ENCODE peak calls at places on chromosome 22, in six cellular contexts. O is brain microvascular endothelial cell, S is neural crest cell, E is heart left ventricle, U is IMR-90, Q is AG09309. B is an unnamed sample.

GRCh38 chr22:21936151-21936778 is 16.4 kb downstream of the PPM1F start:
- DNase-seq in E (peak; percentile 61), O (no peak), Q (no peak), U (peak; percentile 16), S (no peak), B (no peak)

GRCh38 chr22:39349506-39349966 is 255 bp upstream of the SYNGR1 start:
- DNase-seq in U (no peak), Q (no peak), O (no peak), E (peak; percentile 59), S (peak; percentile 44), B (no peak)

GRCh38 chr22:48639021-48639795 is 1188.5 kb downstream of the BRD1 start:
- DNase-seq in U (no peak), O (no peak), S (no peak), Q (no peak), E (no peak), B (no peak)

GRCh38 chr22:49301398-49302149 is 526.1 kb downstream of the BRD1 start:
- DNase-seq in E (no peak), S (no peak), O (no peak), U (no peak), Q (no peak), B (no peak)

GRCh38 chr22:27480487-27480886 is 321.1 kb downstream of the MN1 start:
- DNase-seq in E (no peak), S (peak; percentile 53), O (no peak), U (no peak), Q (no peak), B (no peak)

GRCh38 chr22:21926728-21927127 is 25.9 kb downstream of the PPM1F start:
- DNase-seq in U (no peak), O (no peak), S (no peak), Q (no peak), E (no peak), B (no peak)

GRCh38 chr22:46953968-46954755 is 191.7 kb downstream of the TBC1D22A start:
- DNase-seq in S (no peak), O (no peak), U (peak; percentile 13), E (no peak), Q (no peak), B (no peak)

GRCh38 chr22:49975543-49976389 is 15.2 kb downstream of the PIM3 start:
- DNase-seq in E (peak; percentile 21), Q (no peak), S (peak; percentile 9), O (no peak), U (no peak), B (no peak)

GRCh38 chr22:27406389-27406861 is 395.1 kb downstream of the MN1 start:
- DNase-seq in U (peak; percentile 22), O (no peak), S (no peak), E (no peak), Q (no peak), B (no peak)

GRCh38 chr22:34866081-34866480 is 199.9 kb upstream of the ISX start:
- DNase-seq in U (no peak), O (no peak), E (no peak), S (no peak), Q (no peak), B (no peak)

GRCh38 chr22:29739346-29739875 is 19.6 kb downstream of the CABP7 start:
- DNase-seq in Q (no peak), E (no peak), S (no peak), U (no peak), O (no peak), B (no peak)

GRCh38 chr22:24506802-24507438 is 11.8 kb downstream of the UPB1 start:
- DNase-seq in O (no peak), S (no peak), E (no peak), Q (no peak), U (peak; percentile 45), B (no peak)

GRCh38 chr22:27825174-27825573 is 23.6 kb upstream of the MN1 start:
- DNase-seq in U (no peak), E (no peak), O (no peak), Q (no peak), S (peak; percentile 31), B (no peak)

GRCh38 chr22:37492428-37493344 is 6.5 kb upstream of the MFNG start:
- DNase-seq in Q (peak; percentile 20), E (no peak), O (peak; percentile 37), S (no peak), U (peak; percentile 59), B (peak; percentile 12)
- TF ChIP-seq CTCF in Q (peak; percentile 67), E (peak; percentile 40), O (peak; percentile 62), S (peak; percentile 49), U (peak; percentile 44), B (peak; percentile 55)

GRCh38 chr22:18091916-18092526 is 14.2 kb downstream of the PEX26 start:
- DNase-seq in E (peak; percentile 87), S (no peak), U (peak; percentile 43), Q (no peak), O (no peak), B (no peak)
- TF ChIP-seq CTCF in E (no peak), S (no peak), U (no peak), Q (no peak), O (no peak), B (no peak)

GRCh38 chr22:31160328-31160978 is 471 bp downstream of the RNF185 start:
- DNase-seq in E (peak; percentile 33), O (no peak), U (peak; percentile 31), Q (no peak), S (no peak), B (no peak)

GRCh38 chr22:31161386-31161785 is 1.4 kb downstream of the RNF185 start:
- DNase-seq in S (no peak), U (no peak), O (no peak), E (no peak), Q (no peak), B (no peak)

GRCh38 chr22:31162015-31162765 is 2.2 kb downstream of the RNF185 start:
- DNase-seq in O (no peak), E (no peak), S (no peak), Q (no peak), U (no peak), B (no peak)
- TF ChIP-seq CTCF in O (no peak), E (no peak), S (peak; percentile 20), Q (peak; percentile 5), U (no peak), B (peak; percentile 6)

GRCh38 chr22:45585437-45585755 is 82.7 kb downstream of the FBLN1 start:
- DNase-seq in O (peak; percentile 20), Q (no peak), E (no peak), S (no peak), U (peak; percentile 65), B (no peak)
- TF ChIP-seq CTCF in O (no peak), Q (no peak), E (no peak), S (no peak), U (no peak), B (no peak)

GRCh38 chr22:20016734-20017621 is at the start of gene ARVCF:
- DNase-seq in U (peak; percentile 85), S (peak; percentile 89), O (peak; percentile 78), Q (peak; percentile 62), E (peak; percentile 95), B (peak; percentile 70)
- TF ChIP-seq CTCF in U (peak; percentile 4), S (peak; percentile 42), O (no peak), Q (no peak), E (no peak), B (no peak)

GRCh38 chr22:41543854-41544670 is at the start of gene POLR3H:
- DNase-seq in U (peak; percentile 96), O (peak; percentile 98), Q (peak; percentile 84), E (peak; percentile 100), S (peak; percentile 97), B (peak; percentile 94)
- TF ChIP-seq CTCF in U (peak; percentile 65), O (peak; percentile 62), Q (peak; percentile 56), E (peak; percentile 68), S (peak; percentile 64), B (peak; percentile 71)

B was measured in AG09319.